ENCODE peak calls at places on chromosomes 13 and 19, in nine cellular contexts. One of them, this sample, is unnamed.

GRCh38 chr13:24184265-24184841 is 23.8 kb downstream of the SPATA13 start:
- DNase-seq in breast epithelium: no peak
- DNase-seq in mammary epithelial cell: no peak
- DNase-seq in kidney epithelial cell: peak; percentile 55
- DNase-seq in heart right ventricle: no peak
- DNase-seq in brain microvascular endothelial cell: no peak
- DNase-seq in thoracic aorta: no peak
- DNase-seq in GM23338: no peak
- DNase-seq in fibroblast of lung: no peak
- DNase-seq in this sample: no peak

GRCh38 chr13:33383724-33384577 is 98.4 kb upstream of the STARD13 start:
- DNase-seq in breast epithelium: no peak
- DNase-seq in mammary epithelial cell: no peak
- DNase-seq in kidney epithelial cell: no peak
- DNase-seq in heart right ventricle: no peak
- DNase-seq in brain microvascular endothelial cell: no peak
- DNase-seq in thoracic aorta: no peak
- DNase-seq in GM23338: no peak
- DNase-seq in fibroblast of lung: no peak
- DNase-seq in this sample: no peak

GRCh38 chr19:41882568-41883462 is at the start of gene ARHGEF1:
- DNase-seq in breast epithelium: no peak
- DNase-seq in mammary epithelial cell: peak; percentile 30
- DNase-seq in kidney epithelial cell: no peak
- DNase-seq in heart right ventricle: peak; percentile 79
- DNase-seq in brain microvascular endothelial cell: no peak
- DNase-seq in thoracic aorta: no peak
- DNase-seq in GM23338: peak; percentile 62
- DNase-seq in fibroblast of lung: peak; percentile 33
- DNase-seq in this sample: no peak

GRCh38 chr19:55801416-55801815 is 30.4 kb downstream of the NLRP11 start:
- DNase-seq in breast epithelium: no peak
- DNase-seq in mammary epithelial cell: no peak
- DNase-seq in kidney epithelial cell: no peak
- DNase-seq in heart right ventricle: no peak
- DNase-seq in brain microvascular endothelial cell: no peak
- DNase-seq in thoracic aorta: no peak
- DNase-seq in GM23338: no peak
- DNase-seq in fibroblast of lung: no peak
- DNase-seq in this sample: no peak

GRCh38 chr13:21233086-21233485 is 56.6 kb downstream of the MRPL57 start:
- DNase-seq in breast epithelium: no peak
- DNase-seq in mammary epithelial cell: peak; percentile 22
- DNase-seq in kidney epithelial cell: no peak
- DNase-seq in heart right ventricle: no peak
- DNase-seq in brain microvascular endothelial cell: no peak
- DNase-seq in thoracic aorta: no peak
- DNase-seq in GM23338: no peak
- DNase-seq in fibroblast of lung: no peak
- DNase-seq in this sample: peak; percentile 19

GRCh38 chr19:33718668-33719259 is 77.9 kb upstream of the KCTD15 start:
- DNase-seq in breast epithelium: no peak
- DNase-seq in mammary epithelial cell: no peak
- DNase-seq in kidney epithelial cell: no peak
- DNase-seq in heart right ventricle: no peak
- DNase-seq in brain microvascular endothelial cell: no peak
- DNase-seq in thoracic aorta: no peak
- DNase-seq in GM23338: no peak
- DNase-seq in fibroblast of lung: no peak
- DNase-seq in this sample: no peak

GRCh38 chr13:114109646-114110045 is 22.8 kb downstream of the RASA3 start:
- DNase-seq in breast epithelium: peak; percentile 50
- DNase-seq in mammary epithelial cell: no peak
- DNase-seq in kidney epithelial cell: no peak
- DNase-seq in heart right ventricle: no peak
- DNase-seq in brain microvascular endothelial cell: no peak
- DNase-seq in thoracic aorta: no peak
- DNase-seq in GM23338: no peak
- DNase-seq in fibroblast of lung: no peak
- DNase-seq in this sample: no peak

GRCh38 chr13:99465454-99465853 is 35.8 kb upstream of the TM9SF2 start:
- DNase-seq in breast epithelium: no peak
- DNase-seq in mammary epithelial cell: no peak
- DNase-seq in kidney epithelial cell: no peak
- DNase-seq in heart right ventricle: no peak
- DNase-seq in brain microvascular endothelial cell: no peak
- DNase-seq in thoracic aorta: no peak
- DNase-seq in GM23338: no peak
- DNase-seq in fibroblast of lung: no peak
- DNase-seq in this sample: no peak

GRCh38 chr13:66994498-66995365 is 235.4 kb downstream of the PCDH9 start:
- DNase-seq in breast epithelium: no peak
- DNase-seq in mammary epithelial cell: no peak
- DNase-seq in kidney epithelial cell: no peak
- DNase-seq in heart right ventricle: no peak
- DNase-seq in brain microvascular endothelial cell: no peak
- DNase-seq in thoracic aorta: no peak
- DNase-seq in GM23338: no peak
- DNase-seq in fibroblast of lung: no peak
- DNase-seq in this sample: no peak

GRCh38 chr19:40400521-40400920 is 10.5 kb upstream of the HIPK4 start:
- DNase-seq in breast epithelium: no peak
- DNase-seq in mammary epithelial cell: no peak
- DNase-seq in kidney epithelial cell: no peak
- DNase-seq in heart right ventricle: no peak
- DNase-seq in brain microvascular endothelial cell: no peak
- DNase-seq in thoracic aorta: no peak
- DNase-seq in GM23338: no peak
- DNase-seq in fibroblast of lung: no peak
- DNase-seq in this sample: no peak

GRCh38 chr13:38421590-38422560 is 72.2 kb downstream of the UFM1 start:
- DNase-seq in breast epithelium: no peak
- DNase-seq in mammary epithelial cell: peak; percentile 46
- DNase-seq in kidney epithelial cell: no peak
- DNase-seq in heart right ventricle: no peak
- DNase-seq in brain microvascular endothelial cell: peak; percentile 31
- DNase-seq in thoracic aorta: no peak
- DNase-seq in GM23338: no peak
- DNase-seq in fibroblast of lung: peak; percentile 17
- DNase-seq in this sample: no peak

GRCh38 chr13:99385940-99386339 is 78.7 kb upstream of the GPR183 start:
- DNase-seq in breast epithelium: no peak
- DNase-seq in mammary epithelial cell: no peak
- DNase-seq in kidney epithelial cell: no peak
- DNase-seq in heart right ventricle: no peak
- DNase-seq in brain microvascular endothelial cell: no peak
- DNase-seq in thoracic aorta: no peak
- DNase-seq in GM23338: no peak
- DNase-seq in fibroblast of lung: no peak
- DNase-seq in this sample: no peak

GRCh38 chr13:26941345-26942174 is 181.0 kb upstream of the GPR12 start:
- DNase-seq in breast epithelium: no peak
- DNase-seq in mammary epithelial cell: peak; percentile 56
- DNase-seq in kidney epithelial cell: no peak
- DNase-seq in heart right ventricle: no peak
- DNase-seq in brain microvascular endothelial cell: peak; percentile 74
- DNase-seq in thoracic aorta: no peak
- DNase-seq in GM23338: no peak
- DNase-seq in fibroblast of lung: peak; percentile 85
- DNase-seq in this sample: peak; percentile 71

GRCh38 chr13:99406799-99407201 is 94.5 kb upstream of the TM9SF2 start:
- DNase-seq in breast epithelium: no peak
- DNase-seq in mammary epithelial cell: no peak
- DNase-seq in kidney epithelial cell: no peak
- DNase-seq in heart right ventricle: no peak
- DNase-seq in brain microvascular endothelial cell: no peak
- DNase-seq in thoracic aorta: no peak
- DNase-seq in GM23338: no peak
- DNase-seq in fibroblast of lung: no peak
- DNase-seq in this sample: no peak

GRCh38 chr13:50645092-50645491 is 198.4 kb downstream of the DLEU7 start:
- DNase-seq in breast epithelium: no peak
- DNase-seq in mammary epithelial cell: peak; percentile 58
- DNase-seq in kidney epithelial cell: no peak
- DNase-seq in heart right ventricle: no peak
- DNase-seq in brain microvascular endothelial cell: peak; percentile 86
- DNase-seq in thoracic aorta: no peak
- DNase-seq in GM23338: no peak
- DNase-seq in fibroblast of lung: peak; percentile 82
- DNase-seq in this sample: peak; percentile 84

GRCh38 chr13:59494560-59494970 is 669.2 kb downstream of the DIAPH3 start:
- DNase-seq in breast epithelium: no peak
- DNase-seq in mammary epithelial cell: no peak
- DNase-seq in kidney epithelial cell: peak; percentile 21
- DNase-seq in heart right ventricle: no peak
- DNase-seq in brain microvascular endothelial cell: peak; percentile 77
- DNase-seq in thoracic aorta: no peak
- DNase-seq in GM23338: no peak
- DNase-seq in fibroblast of lung: peak; percentile 94
- DNase-seq in this sample: no peak

DNA sequence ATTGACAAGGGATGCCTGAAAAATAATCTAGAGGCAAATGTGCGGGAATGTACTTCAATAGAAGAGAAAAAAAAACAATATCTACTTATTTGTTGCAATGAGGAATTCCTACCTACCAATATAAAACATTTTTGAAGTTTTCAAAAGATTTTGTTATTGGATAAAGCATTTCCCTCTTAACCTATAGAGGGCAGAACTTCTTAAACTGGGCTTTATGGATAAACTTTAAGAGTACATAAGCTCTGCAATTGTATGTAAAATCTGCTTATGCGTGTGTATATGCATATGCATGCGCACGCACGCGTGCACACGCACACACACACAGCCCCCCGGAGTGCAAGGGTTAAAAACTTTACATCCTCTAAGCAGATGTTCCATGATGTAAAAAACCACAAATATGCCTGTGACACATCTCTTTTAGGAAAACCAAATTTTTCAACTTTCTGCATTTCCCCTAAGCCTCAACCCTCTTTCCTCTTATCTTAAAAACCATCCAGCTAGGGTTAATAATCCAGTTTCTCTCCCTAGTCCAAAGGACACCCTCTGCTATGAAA is 73.1 kb upstream of the OXGR1 start:
- DNase-seq in breast epithelium: no peak
- DNase-seq in mammary epithelial cell: no peak
- DNase-seq in kidney epithelial cell: no peak
- DNase-seq in heart right ventricle: no peak
- DNase-seq in brain microvascular endothelial cell: peak; percentile 9
- DNase-seq in thoracic aorta: no peak
- DNase-seq in GM23338: no peak
- DNase-seq in fibroblast of lung: peak; percentile 48
- DNase-seq in this sample: no peak
- TF ChIP-seq CTCF in breast epithelium: no peak
- TF ChIP-seq CTCF in mammary epithelial cell: peak; percentile 12
- TF ChIP-seq CTCF in kidney epithelial cell: peak; percentile 2
- TF ChIP-seq CTCF in heart right ventricle: no peak
- TF ChIP-seq CTCF in brain microvascular endothelial cell: peak; percentile 17
- TF ChIP-seq CTCF in thoracic aorta: no peak
- TF ChIP-seq CTCF in GM23338: peak; percentile 39
- TF ChIP-seq CTCF in fibroblast of lung: peak; percentile 33
- TF ChIP-seq CTCF in this sample: no peak

GRCh38 chr13:74027161-74027779 is 106.9 kb downstream of the KLF12 start:
- DNase-seq in breast epithelium: no peak
- DNase-seq in mammary epithelial cell: no peak
- DNase-seq in kidney epithelial cell: no peak
- DNase-seq in heart right ventricle: no peak
- DNase-seq in brain microvascular endothelial cell: no peak
- DNase-seq in thoracic aorta: no peak
- DNase-seq in GM23338: no peak
- DNase-seq in fibroblast of lung: no peak
- DNase-seq in this sample: no peak

GRCh38 chr13:74024314-74024713 is 109.9 kb downstream of the KLF12 start:
- DNase-seq in breast epithelium: no peak
- DNase-seq in mammary epithelial cell: no peak
- DNase-seq in kidney epithelial cell: no peak
- DNase-seq in heart right ventricle: no peak
- DNase-seq in brain microvascular endothelial cell: peak; percentile 9
- DNase-seq in thoracic aorta: no peak
- DNase-seq in GM23338: no peak
- DNase-seq in fibroblast of lung: no peak
- DNase-seq in this sample: no peak

GRCh38 chr13:74026753-74027152 is 107.5 kb downstream of the KLF12 start:
- DNase-seq in breast epithelium: no peak
- DNase-seq in mammary epithelial cell: peak; percentile 25
- DNase-seq in kidney epithelial cell: peak; percentile 32
- DNase-seq in heart right ventricle: no peak
- DNase-seq in brain microvascular endothelial cell: peak; percentile 41
- DNase-seq in thoracic aorta: no peak
- DNase-seq in GM23338: peak; percentile 85
- DNase-seq in fibroblast of lung: peak; percentile 57
- DNase-seq in this sample: peak; percentile 59

GRCh38 chr13:74025369-74025768 is 108.8 kb downstream of the KLF12 start:
- DNase-seq in breast epithelium: no peak
- DNase-seq in mammary epithelial cell: no peak
- DNase-seq in kidney epithelial cell: no peak
- DNase-seq in heart right ventricle: no peak
- DNase-seq in brain microvascular endothelial cell: no peak
- DNase-seq in thoracic aorta: no peak
- DNase-seq in GM23338: no peak
- DNase-seq in fibroblast of lung: no peak
- DNase-seq in this sample: no peak

GRCh38 chr13:74024856-74025255 is 109.3 kb downstream of the KLF12 start:
- DNase-seq in breast epithelium: no peak
- DNase-seq in mammary epithelial cell: no peak
- DNase-seq in kidney epithelial cell: no peak
- DNase-seq in heart right ventricle: no peak
- DNase-seq in brain microvascular endothelial cell: no peak
- DNase-seq in thoracic aorta: no peak
- DNase-seq in GM23338: no peak
- DNase-seq in fibroblast of lung: no peak
- DNase-seq in this sample: no peak
- H3K4me3 ChIP-seq in breast epithelium: no peak overlapping the region
- H3K4me3 ChIP-seq in mammary epithelial cell: no peak overlapping the region
- H3K4me3 ChIP-seq in kidney epithelial cell: no peak overlapping the region
- H3K4me3 ChIP-seq in heart right ventricle: no peak overlapping the region
- H3K4me3 ChIP-seq in brain microvascular endothelial cell: no peak overlapping the region
- H3K4me3 ChIP-seq in thoracic aorta: no peak overlapping the region
- H3K4me3 ChIP-seq in GM23338: no peak overlapping the region
- H3K4me3 ChIP-seq in fibroblast of lung: no peak overlapping the region
- H3K4me3 ChIP-seq in this sample: no peak overlapping the region

GRCh38 chr13:102657630-102658029 is 37.2 kb downstream of the METTL21C start:
- DNase-seq in breast epithelium: no peak
- DNase-seq in mammary epithelial cell: no peak
- DNase-seq in kidney epithelial cell: no peak
- DNase-seq in heart right ventricle: no peak
- DNase-seq in brain microvascular endothelial cell: no peak
- DNase-seq in thoracic aorta: no peak
- DNase-seq in GM23338: no peak
- DNase-seq in fibroblast of lung: no peak
- DNase-seq in this sample: no peak
- H3K36me3 ChIP-seq in breast epithelium: no peaks in the 10 kb centered on the region
- H3K36me3 ChIP-seq in mammary epithelial cell: peaks cover 27% of the 10 kb centered on the region
- H3K36me3 ChIP-seq in kidney epithelial cell: peaks cover 3% of the 10 kb centered on the region
- H3K36me3 ChIP-seq in heart right ventricle: peaks cover 61% of the 10 kb centered on the region
- H3K36me3 ChIP-seq in brain microvascular endothelial cell: peaks cover 14% of the 10 kb centered on the region
- H3K36me3 ChIP-seq in thoracic aorta: peaks cover 21% of the 10 kb centered on the region
- H3K36me3 ChIP-seq in GM23338: peaks cover 19% of the 10 kb centered on the region
- H3K36me3 ChIP-seq in fibroblast of lung: peaks cover 7% of the 10 kb centered on the region
- H3K36me3 ChIP-seq in this sample: peaks cover 1% of the 10 kb centered on the region

DNA sequence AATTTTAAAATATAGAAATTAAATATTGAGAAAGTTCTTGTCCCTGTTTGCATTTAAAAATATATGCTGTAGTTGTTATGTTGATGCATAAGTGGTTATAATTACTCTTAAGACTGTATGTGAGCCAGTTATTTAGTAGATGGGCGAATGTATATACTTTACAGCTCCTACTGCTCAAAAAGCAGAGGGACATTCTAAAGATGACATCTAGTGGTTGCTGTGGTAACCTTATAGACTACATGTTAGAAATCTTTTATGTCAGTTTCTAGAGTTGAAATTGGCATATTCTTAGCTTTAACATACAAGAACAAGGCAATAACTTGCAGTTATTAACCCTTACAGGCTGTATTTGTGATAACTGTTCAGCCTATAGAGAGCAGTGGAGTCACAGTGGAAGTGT is 160.5 kb downstream of the OLFM4 start:
- DNase-seq in breast epithelium: no peak
- DNase-seq in mammary epithelial cell: no peak
- DNase-seq in kidney epithelial cell: no peak
- DNase-seq in heart right ventricle: no peak
- DNase-seq in brain microvascular endothelial cell: no peak
- DNase-seq in thoracic aorta: no peak
- DNase-seq in GM23338: peak; percentile 23
- DNase-seq in fibroblast of lung: no peak
- DNase-seq in this sample: no peak
- TF ChIP-seq CTCF in breast epithelium: no peak
- TF ChIP-seq CTCF in mammary epithelial cell: no peak
- TF ChIP-seq CTCF in kidney epithelial cell: no peak
- TF ChIP-seq CTCF in heart right ventricle: no peak
- TF ChIP-seq CTCF in brain microvascular endothelial cell: no peak
- TF ChIP-seq CTCF in thoracic aorta: no peak
- TF ChIP-seq CTCF in GM23338: peak; percentile 13
- TF ChIP-seq CTCF in fibroblast of lung: no peak
- TF ChIP-seq CTCF in this sample: no peak